ENCODE peak calls at places on chromosomes 6 and 20, in ten cellular contexts. One of them, this sample, is unnamed.

GRCh38 chr6:108592371-108593337 is 31.9 kb downstream of the FOXO3 start:
- DNase-seq in stimulated activated CD8-positive, alpha-beta memory T cell treated with anti-CD3 and anti-CD28 coated beads, Interleukin-15, amount 100 ng/mL, for 24 hours: peak; percentile 2
- DNase-seq in SK-N-SH: no peak
- DNase-seq in stimulated activated CD4-positive, alpha-beta T cell treated with anti-CD3 and anti-CD28 coated beads, Interleukin-1b, Interleukin-23, amount 100 ng/mL, for 48 hours: peak; percentile 50
- DNase-seq in IMR-90: peak; percentile 87
- DNase-seq in amniotic epithelial cell: peak; percentile 93
- DNase-seq in NCI-H774: no peak
- DNase-seq in T-helper 17 cell: no peak
- DNase-seq in activated T-helper 1 cell treated with anti-CD3 and anti-CD28 coated beads, Interleukin-2, amount 50 U/mL, for 16 hours: no peak
- DNase-seq in prostate gland: peak; percentile 44
- DNase-seq in this sample: no peak

GRCh38 chr20:61478094-61478493 is 226.0 kb downstream of the CDH4 start:
- DNase-seq in stimulated activated CD8-positive, alpha-beta memory T cell treated with anti-CD3 and anti-CD28 coated beads, Interleukin-15, amount 100 ng/mL, for 24 hours: no peak
- DNase-seq in SK-N-SH: no peak
- DNase-seq in stimulated activated CD4-positive, alpha-beta T cell treated with anti-CD3 and anti-CD28 coated beads, Interleukin-1b, Interleukin-23, amount 100 ng/mL, for 48 hours: no peak
- DNase-seq in IMR-90: no peak
- DNase-seq in amniotic epithelial cell: no peak
- DNase-seq in NCI-H774: no peak
- DNase-seq in T-helper 17 cell: no peak
- DNase-seq in activated T-helper 1 cell treated with anti-CD3 and anti-CD28 coated beads, Interleukin-2, amount 50 U/mL, for 16 hours: no peak
- DNase-seq in prostate gland: no peak
- DNase-seq in this sample: no peak

GRCh38 chr6:26045046-26045938 is 41.9 kb upstream of the HFE start:
- DNase-seq in stimulated activated CD8-positive, alpha-beta memory T cell treated with anti-CD3 and anti-CD28 coated beads, Interleukin-15, amount 100 ng/mL, for 24 hours: no peak
- DNase-seq in SK-N-SH: peak; percentile 77
- DNase-seq in stimulated activated CD4-positive, alpha-beta T cell treated with anti-CD3 and anti-CD28 coated beads, Interleukin-1b, Interleukin-23, amount 100 ng/mL, for 48 hours: peak; percentile 77
- DNase-seq in IMR-90: peak; percentile 94
- DNase-seq in amniotic epithelial cell: peak; percentile 92
- DNase-seq in NCI-H774: peak; percentile 91
- DNase-seq in T-helper 17 cell: no peak
- DNase-seq in activated T-helper 1 cell treated with anti-CD3 and anti-CD28 coated beads, Interleukin-2, amount 50 U/mL, for 16 hours: no peak
- DNase-seq in prostate gland: peak; percentile 91
- DNase-seq in this sample: peak; percentile 95

GRCh38 chr20:19047951-19048296 is 164.5 kb upstream of the SLC24A3 start:
- DNase-seq in stimulated activated CD8-positive, alpha-beta memory T cell treated with anti-CD3 and anti-CD28 coated beads, Interleukin-15, amount 100 ng/mL, for 24 hours: no peak
- DNase-seq in SK-N-SH: no peak
- DNase-seq in stimulated activated CD4-positive, alpha-beta T cell treated with anti-CD3 and anti-CD28 coated beads, Interleukin-1b, Interleukin-23, amount 100 ng/mL, for 48 hours: no peak
- DNase-seq in IMR-90: no peak
- DNase-seq in amniotic epithelial cell: no peak
- DNase-seq in NCI-H774: no peak
- DNase-seq in T-helper 17 cell: no peak
- DNase-seq in activated T-helper 1 cell treated with anti-CD3 and anti-CD28 coated beads, Interleukin-2, amount 50 U/mL, for 16 hours: no peak
- DNase-seq in prostate gland: peak; percentile 19
- DNase-seq in this sample: no peak

GRCh38 chr6:8113260-8113659 is 10.9 kb upstream of the EEF1E1 start:
- DNase-seq in stimulated activated CD8-positive, alpha-beta memory T cell treated with anti-CD3 and anti-CD28 coated beads, Interleukin-15, amount 100 ng/mL, for 24 hours: no peak
- DNase-seq in SK-N-SH: no peak
- DNase-seq in stimulated activated CD4-positive, alpha-beta T cell treated with anti-CD3 and anti-CD28 coated beads, Interleukin-1b, Interleukin-23, amount 100 ng/mL, for 48 hours: no peak
- DNase-seq in IMR-90: peak; percentile 52
- DNase-seq in amniotic epithelial cell: no peak
- DNase-seq in NCI-H774: no peak
- DNase-seq in T-helper 17 cell: no peak
- DNase-seq in activated T-helper 1 cell treated with anti-CD3 and anti-CD28 coated beads, Interleukin-2, amount 50 U/mL, for 16 hours: no peak
- DNase-seq in prostate gland: no peak
- DNase-seq in this sample: no peak

GRCh38 chr20:50244352-50245149 is 53.9 kb downstream of the CEBPB start:
- DNase-seq in stimulated activated CD8-positive, alpha-beta memory T cell treated with anti-CD3 and anti-CD28 coated beads, Interleukin-15, amount 100 ng/mL, for 24 hours: no peak
- DNase-seq in SK-N-SH: no peak
- DNase-seq in stimulated activated CD4-positive, alpha-beta T cell treated with anti-CD3 and anti-CD28 coated beads, Interleukin-1b, Interleukin-23, amount 100 ng/mL, for 48 hours: no peak
- DNase-seq in IMR-90: no peak
- DNase-seq in amniotic epithelial cell: no peak
- DNase-seq in NCI-H774: no peak
- DNase-seq in T-helper 17 cell: no peak
- DNase-seq in activated T-helper 1 cell treated with anti-CD3 and anti-CD28 coated beads, Interleukin-2, amount 50 U/mL, for 16 hours: no peak
- DNase-seq in prostate gland: no peak
- DNase-seq in this sample: peak; percentile 56

GRCh38 chr6:16730720-16731502 is 30.3 kb downstream of the ATXN1 start:
- DNase-seq in stimulated activated CD8-positive, alpha-beta memory T cell treated with anti-CD3 and anti-CD28 coated beads, Interleukin-15, amount 100 ng/mL, for 24 hours: no peak
- DNase-seq in SK-N-SH: no peak
- DNase-seq in stimulated activated CD4-positive, alpha-beta T cell treated with anti-CD3 and anti-CD28 coated beads, Interleukin-1b, Interleukin-23, amount 100 ng/mL, for 48 hours: no peak
- DNase-seq in IMR-90: no peak
- DNase-seq in amniotic epithelial cell: no peak
- DNase-seq in NCI-H774: no peak
- DNase-seq in T-helper 17 cell: no peak
- DNase-seq in activated T-helper 1 cell treated with anti-CD3 and anti-CD28 coated beads, Interleukin-2, amount 50 U/mL, for 16 hours: no peak
- DNase-seq in prostate gland: no peak
- DNase-seq in this sample: peak; percentile 31

GRCh38 chr20:35831029-35831428 is 59.2 kb downstream of the PHF20 start:
- DNase-seq in stimulated activated CD8-positive, alpha-beta memory T cell treated with anti-CD3 and anti-CD28 coated beads, Interleukin-15, amount 100 ng/mL, for 24 hours: no peak
- DNase-seq in SK-N-SH: no peak
- DNase-seq in stimulated activated CD4-positive, alpha-beta T cell treated with anti-CD3 and anti-CD28 coated beads, Interleukin-1b, Interleukin-23, amount 100 ng/mL, for 48 hours: peak; percentile 14
- DNase-seq in IMR-90: peak; percentile 54
- DNase-seq in amniotic epithelial cell: no peak
- DNase-seq in NCI-H774: no peak
- DNase-seq in T-helper 17 cell: no peak
- DNase-seq in activated T-helper 1 cell treated with anti-CD3 and anti-CD28 coated beads, Interleukin-2, amount 50 U/mL, for 16 hours: no peak
- DNase-seq in prostate gland: no peak
- DNase-seq in this sample: no peak

GRCh38 chr6:17714879-17715860 is 8.4 kb upstream of the NUP153 start:
- DNase-seq in stimulated activated CD8-positive, alpha-beta memory T cell treated with anti-CD3 and anti-CD28 coated beads, Interleukin-15, amount 100 ng/mL, for 24 hours: no peak
- DNase-seq in SK-N-SH: no peak
- DNase-seq in stimulated activated CD4-positive, alpha-beta T cell treated with anti-CD3 and anti-CD28 coated beads, Interleukin-1b, Interleukin-23, amount 100 ng/mL, for 48 hours: peak; percentile 52
- DNase-seq in IMR-90: peak; percentile 98
- DNase-seq in amniotic epithelial cell: peak; percentile 78
- DNase-seq in NCI-H774: no peak
- DNase-seq in T-helper 17 cell: no peak
- DNase-seq in activated T-helper 1 cell treated with anti-CD3 and anti-CD28 coated beads, Interleukin-2, amount 50 U/mL, for 16 hours: no peak
- DNase-seq in prostate gland: no peak
- DNase-seq in this sample: peak; percentile 42

GRCh38 chr6:37684801-37685200 is 12.9 kb downstream of the MDGA1 start:
- DNase-seq in stimulated activated CD8-positive, alpha-beta memory T cell treated with anti-CD3 and anti-CD28 coated beads, Interleukin-15, amount 100 ng/mL, for 24 hours: no peak
- DNase-seq in SK-N-SH: no peak
- DNase-seq in stimulated activated CD4-positive, alpha-beta T cell treated with anti-CD3 and anti-CD28 coated beads, Interleukin-1b, Interleukin-23, amount 100 ng/mL, for 48 hours: no peak
- DNase-seq in IMR-90: no peak
- DNase-seq in amniotic epithelial cell: no peak
- DNase-seq in NCI-H774: no peak
- DNase-seq in T-helper 17 cell: no peak
- DNase-seq in activated T-helper 1 cell treated with anti-CD3 and anti-CD28 coated beads, Interleukin-2, amount 50 U/mL, for 16 hours: no peak
- DNase-seq in prostate gland: no peak
- DNase-seq in this sample: no peak

GRCh38 chr6:27138837-27139752 is 108.4 kb upstream of the PRSS16 start:
- DNase-seq in stimulated activated CD8-positive, alpha-beta memory T cell treated with anti-CD3 and anti-CD28 coated beads, Interleukin-15, amount 100 ng/mL, for 24 hours: no peak
- DNase-seq in SK-N-SH: peak; percentile 77
- DNase-seq in stimulated activated CD4-positive, alpha-beta T cell treated with anti-CD3 and anti-CD28 coated beads, Interleukin-1b, Interleukin-23, amount 100 ng/mL, for 48 hours: peak; percentile 80
- DNase-seq in IMR-90: peak; percentile 60
- DNase-seq in amniotic epithelial cell: peak; percentile 40
- DNase-seq in NCI-H774: no peak
- DNase-seq in T-helper 17 cell: peak; percentile 39
- DNase-seq in activated T-helper 1 cell treated with anti-CD3 and anti-CD28 coated beads, Interleukin-2, amount 50 U/mL, for 16 hours: peak; percentile 26
- DNase-seq in prostate gland: no peak
- DNase-seq in this sample: no peak

GRCh38 chr20:20820780-20821495 is 108.5 kb upstream of the RALGAPA2 start:
- DNase-seq in stimulated activated CD8-positive, alpha-beta memory T cell treated with anti-CD3 and anti-CD28 coated beads, Interleukin-15, amount 100 ng/mL, for 24 hours: no peak
- DNase-seq in SK-N-SH: no peak
- DNase-seq in stimulated activated CD4-positive, alpha-beta T cell treated with anti-CD3 and anti-CD28 coated beads, Interleukin-1b, Interleukin-23, amount 100 ng/mL, for 48 hours: no peak
- DNase-seq in IMR-90: no peak
- DNase-seq in amniotic epithelial cell: no peak
- DNase-seq in NCI-H774: no peak
- DNase-seq in T-helper 17 cell: no peak
- DNase-seq in activated T-helper 1 cell treated with anti-CD3 and anti-CD28 coated beads, Interleukin-2, amount 50 U/mL, for 16 hours: no peak
- DNase-seq in prostate gland: no peak
- DNase-seq in this sample: no peak

GRCh38 chr6:145643760-145644159 is 91.6 kb downstream of the EPM2A start:
- DNase-seq in stimulated activated CD8-positive, alpha-beta memory T cell treated with anti-CD3 and anti-CD28 coated beads, Interleukin-15, amount 100 ng/mL, for 24 hours: no peak
- DNase-seq in SK-N-SH: no peak
- DNase-seq in stimulated activated CD4-positive, alpha-beta T cell treated with anti-CD3 and anti-CD28 coated beads, Interleukin-1b, Interleukin-23, amount 100 ng/mL, for 48 hours: no peak
- DNase-seq in IMR-90: peak; percentile 83
- DNase-seq in amniotic epithelial cell: peak; percentile 49
- DNase-seq in NCI-H774: no peak
- DNase-seq in T-helper 17 cell: no peak
- DNase-seq in activated T-helper 1 cell treated with anti-CD3 and anti-CD28 coated beads, Interleukin-2, amount 50 U/mL, for 16 hours: no peak
- DNase-seq in prostate gland: no peak
- DNase-seq in this sample: no peak

GRCh38 chr20:18057106-18057993 is at the start of gene OVOL2:
- DNase-seq in stimulated activated CD8-positive, alpha-beta memory T cell treated with anti-CD3 and anti-CD28 coated beads, Interleukin-15, amount 100 ng/mL, for 24 hours: no peak
- DNase-seq in SK-N-SH: peak; percentile 52
- DNase-seq in stimulated activated CD4-positive, alpha-beta T cell treated with anti-CD3 and anti-CD28 coated beads, Interleukin-1b, Interleukin-23, amount 100 ng/mL, for 48 hours: no peak
- DNase-seq in IMR-90: no peak
- DNase-seq in amniotic epithelial cell: no peak
- DNase-seq in NCI-H774: peak; percentile 61
- DNase-seq in T-helper 17 cell: no peak
- DNase-seq in activated T-helper 1 cell treated with anti-CD3 and anti-CD28 coated beads, Interleukin-2, amount 50 U/mL, for 16 hours: no peak
- DNase-seq in prostate gland: peak; percentile 96
- DNase-seq in this sample: peak; percentile 90

GRCh38 chr20:47489448-47489872 is 12.2 kb upstream of the NCOA3 start:
- DNase-seq in stimulated activated CD8-positive, alpha-beta memory T cell treated with anti-CD3 and anti-CD28 coated beads, Interleukin-15, amount 100 ng/mL, for 24 hours: no peak
- DNase-seq in SK-N-SH: no peak
- DNase-seq in stimulated activated CD4-positive, alpha-beta T cell treated with anti-CD3 and anti-CD28 coated beads, Interleukin-1b, Interleukin-23, amount 100 ng/mL, for 48 hours: peak; percentile 28
- DNase-seq in IMR-90: no peak
- DNase-seq in amniotic epithelial cell: no peak
- DNase-seq in NCI-H774: no peak
- DNase-seq in T-helper 17 cell: no peak
- DNase-seq in activated T-helper 1 cell treated with anti-CD3 and anti-CD28 coated beads, Interleukin-2, amount 50 U/mL, for 16 hours: no peak
- DNase-seq in prostate gland: no peak
- DNase-seq in this sample: no peak

GRCh38 chr6:104527761-104528415 is 331.8 kb downstream of the HACE1 start:
- DNase-seq in stimulated activated CD8-positive, alpha-beta memory T cell treated with anti-CD3 and anti-CD28 coated beads, Interleukin-15, amount 100 ng/mL, for 24 hours: no peak
- DNase-seq in SK-N-SH: no peak
- DNase-seq in stimulated activated CD4-positive, alpha-beta T cell treated with anti-CD3 and anti-CD28 coated beads, Interleukin-1b, Interleukin-23, amount 100 ng/mL, for 48 hours: no peak
- DNase-seq in IMR-90: no peak
- DNase-seq in amniotic epithelial cell: peak; percentile 50
- DNase-seq in NCI-H774: no peak
- DNase-seq in T-helper 17 cell: no peak
- DNase-seq in activated T-helper 1 cell treated with anti-CD3 and anti-CD28 coated beads, Interleukin-2, amount 50 U/mL, for 16 hours: no peak
- DNase-seq in prostate gland: peak; percentile 14
- DNase-seq in this sample: peak; percentile 23

GRCh38 chr6:119340766-119341487 is 8.6 kb downstream of the MAN1A1 start:
- DNase-seq in stimulated activated CD8-positive, alpha-beta memory T cell treated with anti-CD3 and anti-CD28 coated beads, Interleukin-15, amount 100 ng/mL, for 24 hours: no peak
- DNase-seq in SK-N-SH: no peak
- DNase-seq in stimulated activated CD4-positive, alpha-beta T cell treated with anti-CD3 and anti-CD28 coated beads, Interleukin-1b, Interleukin-23, amount 100 ng/mL, for 48 hours: no peak
- DNase-seq in IMR-90: no peak
- DNase-seq in amniotic epithelial cell: peak; percentile 50
- DNase-seq in NCI-H774: no peak
- DNase-seq in T-helper 17 cell: no peak
- DNase-seq in activated T-helper 1 cell treated with anti-CD3 and anti-CD28 coated beads, Interleukin-2, amount 50 U/mL, for 16 hours: no peak
- DNase-seq in prostate gland: no peak
- DNase-seq in this sample: no peak

GRCh38 chr6:131740161-131740560 is 29.3 kb upstream of the CTAGE9 start:
- DNase-seq in stimulated activated CD8-positive, alpha-beta memory T cell treated with anti-CD3 and anti-CD28 coated beads, Interleukin-15, amount 100 ng/mL, for 24 hours: no peak
- DNase-seq in SK-N-SH: no peak
- DNase-seq in stimulated activated CD4-positive, alpha-beta T cell treated with anti-CD3 and anti-CD28 coated beads, Interleukin-1b, Interleukin-23, amount 100 ng/mL, for 48 hours: no peak
- DNase-seq in IMR-90: peak; percentile 53
- DNase-seq in amniotic epithelial cell: no peak
- DNase-seq in NCI-H774: no peak
- DNase-seq in T-helper 17 cell: no peak
- DNase-seq in activated T-helper 1 cell treated with anti-CD3 and anti-CD28 coated beads, Interleukin-2, amount 50 U/mL, for 16 hours: no peak
- DNase-seq in prostate gland: no peak
- DNase-seq in this sample: no peak

GRCh38 chr6:107488174-107488874 is 1.6 kb upstream of the SOBP start:
- DNase-seq in stimulated activated CD8-positive, alpha-beta memory T cell treated with anti-CD3 and anti-CD28 coated beads, Interleukin-15, amount 100 ng/mL, for 24 hours: no peak
- DNase-seq in SK-N-SH: peak; percentile 41
- DNase-seq in stimulated activated CD4-positive, alpha-beta T cell treated with anti-CD3 and anti-CD28 coated beads, Interleukin-1b, Interleukin-23, amount 100 ng/mL, for 48 hours: no peak
- DNase-seq in IMR-90: no peak
- DNase-seq in amniotic epithelial cell: no peak
- DNase-seq in NCI-H774: no peak
- DNase-seq in T-helper 17 cell: no peak
- DNase-seq in activated T-helper 1 cell treated with anti-CD3 and anti-CD28 coated beads, Interleukin-2, amount 50 U/mL, for 16 hours: no peak
- DNase-seq in prostate gland: no peak
- DNase-seq in this sample: no peak

GRCh38 chr6:98976674-98977365 is 29.1 kb upstream of the FBXL4 start:
- DNase-seq in stimulated activated CD8-positive, alpha-beta memory T cell treated with anti-CD3 and anti-CD28 coated beads, Interleukin-15, amount 100 ng/mL, for 24 hours: no peak
- DNase-seq in SK-N-SH: no peak
- DNase-seq in stimulated activated CD4-positive, alpha-beta T cell treated with anti-CD3 and anti-CD28 coated beads, Interleukin-1b, Interleukin-23, amount 100 ng/mL, for 48 hours: no peak
- DNase-seq in IMR-90: no peak
- DNase-seq in amniotic epithelial cell: no peak
- DNase-seq in NCI-H774: no peak
- DNase-seq in T-helper 17 cell: no peak
- DNase-seq in activated T-helper 1 cell treated with anti-CD3 and anti-CD28 coated beads, Interleukin-2, amount 50 U/mL, for 16 hours: no peak
- DNase-seq in prostate gland: no peak
- DNase-seq in this sample: no peak

GRCh38 chr6:111642463-111643158 is 36.9 kb upstream of the TRAF3IP2 start:
- DNase-seq in stimulated activated CD8-positive, alpha-beta memory T cell treated with anti-CD3 and anti-CD28 coated beads, Interleukin-15, amount 100 ng/mL, for 24 hours: no peak
- DNase-seq in SK-N-SH: peak; percentile 66
- DNase-seq in stimulated activated CD4-positive, alpha-beta T cell treated with anti-CD3 and anti-CD28 coated beads, Interleukin-1b, Interleukin-23, amount 100 ng/mL, for 48 hours: peak; percentile 40
- DNase-seq in IMR-90: peak; percentile 66
- DNase-seq in amniotic epithelial cell: peak; percentile 77
- DNase-seq in NCI-H774: no peak
- DNase-seq in T-helper 17 cell: no peak
- DNase-seq in activated T-helper 1 cell treated with anti-CD3 and anti-CD28 coated beads, Interleukin-2, amount 50 U/mL, for 16 hours: no peak
- DNase-seq in prostate gland: no peak
- DNase-seq in this sample: peak; percentile 64

This sample was measured in HT-29.